ENCODE peak calls at places on chromosomes 16 and 17, in six cellular contexts. X is GM06990, T is mucosa of descending colon, Q is psoas muscle, H is uterus, M is ovary. U is an unnamed sample.

GRCh38 chr16:56226840-56227525 is 35.7 kb downstream of the GNAO1 start:
- DNase-seq in X (no peak), T (no peak), Q (no peak), H (no peak), M (no peak), U (no peak)

GRCh38 chr16:68072038-68072695 is 13.0 kb upstream of the NFATC3 start:
- DNase-seq in X (no peak), T (peak; percentile 71), Q (peak; percentile 95), H (no peak), M (peak; percentile 67), U (no peak)

GRCh38 chr16:5604770-5605169 is 507.2 kb upstream of the EEF2KMT start:
- DNase-seq in X (no peak), T (peak; percentile 13), Q (no peak), H (no peak), M (no peak), U (no peak)

GRCh38 chr16:27760845-27761176 is 210.9 kb downstream of the KATNIP start:
- DNase-seq in X (no peak), T (no peak), Q (no peak), H (no peak), M (no peak), U (no peak)

GRCh38 chr17:76865174-76865573 is 3.0 kb upstream of the MGAT5B start:
- DNase-seq in X (no peak), T (no peak), Q (no peak), H (no peak), M (no peak), U (no peak)

GRCh38 chr16:31043898-31044481 is 10.6 kb downstream of the STX4 start:
- DNase-seq in X (no peak), T (no peak), Q (no peak), H (no peak), M (no peak), U (no peak)

GRCh38 chr17:1847191-1847590 is 17.4 kb downstream of the RPA1 start:
- DNase-seq in X (no peak), T (no peak), Q (no peak), H (no peak), M (no peak), U (no peak)

GRCh38 chr17:83182620-83183063 is 103.2 kb downstream of the METRNL start:
- DNase-seq in X (no peak), T (no peak), Q (peak; percentile 62), H (peak; percentile 13), M (no peak), U (no peak)

GRCh38 chr16:31200821-31201510 is 1.6 kb downstream of the PYCARD start:
- DNase-seq in X (no peak), T (peak; percentile 35), Q (no peak), H (no peak), M (no peak), U (no peak)

GRCh38 chr16:70552675-70553074 is 29.1 kb downstream of the SF3B3 start:
- DNase-seq in X (no peak), T (no peak), Q (no peak), H (no peak), M (no peak), U (no peak)

GRCh38 chr16:12685806-12686205 is 117.9 kb downstream of the CPPED1 start:
- DNase-seq in X (no peak), T (peak; percentile 9), Q (no peak), H (no peak), M (no peak), U (no peak)

GRCh38 chr17:51423421-51424160 is 163.2 kb downstream of the UTP18 start:
- DNase-seq in X (no peak), T (no peak), Q (no peak), H (no peak), M (no peak), U (no peak)

GRCh38 chr16:68086336-68086821 is 1.2 kb downstream of the NFATC3 start:
- DNase-seq in X (no peak), T (no peak), Q (no peak), H (no peak), M (no peak), U (no peak)

DNA sequence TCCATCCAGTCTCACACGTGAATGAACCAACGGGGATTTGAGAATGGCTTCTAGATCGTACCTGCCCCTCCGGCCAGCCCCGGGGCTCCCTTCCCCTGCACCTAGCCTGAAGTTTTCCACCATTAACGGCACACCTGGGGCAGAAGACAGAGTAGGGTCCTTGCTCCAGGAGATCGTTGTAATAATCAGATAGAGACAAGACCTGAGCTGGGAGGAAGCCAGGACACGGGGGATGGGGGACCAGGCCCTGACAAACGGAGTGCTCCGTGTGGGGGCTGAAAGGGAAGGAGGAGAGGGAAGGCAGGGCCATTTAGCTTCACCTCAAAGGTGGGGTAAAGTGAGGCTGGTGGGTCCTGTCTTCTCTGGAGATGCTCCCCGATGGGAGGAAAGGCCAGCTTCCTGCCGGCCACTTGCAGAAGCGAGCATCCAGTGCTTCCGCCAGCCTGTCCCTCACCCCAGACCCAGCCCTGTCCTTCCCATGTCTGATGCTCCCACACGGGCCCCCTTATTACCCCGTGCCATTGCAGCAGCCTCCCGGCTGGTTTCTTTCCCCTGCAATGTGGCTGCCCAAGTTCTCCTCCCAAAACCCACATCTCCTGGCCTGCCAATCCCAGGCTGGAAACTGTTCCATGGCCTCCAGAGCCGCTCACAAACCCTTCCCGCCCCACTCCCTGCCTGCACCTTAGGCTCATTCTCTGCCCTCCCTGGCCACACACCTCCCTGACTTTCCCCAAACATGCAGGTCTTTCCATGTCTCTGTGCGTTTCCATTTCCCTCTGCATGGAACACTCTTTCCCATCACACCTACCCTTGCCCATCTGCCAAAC is 79.3 kb downstream of the MRC2 start:
- DNase-seq in X (no peak), T (no peak), Q (no peak), H (no peak), M (no peak), U (no peak)
- H3K4me3 ChIP-seq in X (no peak overlapping the region), T (no peak overlapping the region), Q (no peak overlapping the region), H (no peak overlapping the region), M (no peak overlapping the region), U (no peak overlapping the region)

GRCh38 chr17:62188713-62189112 is 123.6 kb upstream of the MED13 start:
- DNase-seq in X (no peak), T (peak; percentile 74), Q (no peak), H (no peak), M (no peak), U (no peak)
- H3K36me3 ChIP-seq in X (no peaks in the 10 kb centered on the region), T (no peaks in the 10 kb centered on the region), Q (no peaks in the 10 kb centered on the region), H (no peaks in the 10 kb centered on the region), M (no peaks in the 10 kb centered on the region), U (no peaks in the 10 kb centered on the region)

GRCh38 chr16:66750279-66751134 is 902 bp downstream of the DYNC1LI2 start:
- DNase-seq in X (no peak), T (no peak), Q (no peak), H (no peak), M (no peak), U (no peak)

GRCh38 chr16:66752379-66752778 is 970 bp upstream of the DYNC1LI2 start:
- DNase-seq in X (no peak), T (no peak), Q (no peak), H (no peak), M (no peak), U (no peak)

GRCh38 chr16:66751992-66752322 is 548 bp upstream of the DYNC1LI2 start:
- DNase-seq in X (no peak), T (no peak), Q (no peak), H (no peak), M (no peak), U (no peak)

GRCh38 chr16:66752958-66753357 is 1.5 kb upstream of the DYNC1LI2 start:
- DNase-seq in X (no peak), T (no peak), Q (no peak), H (no peak), M (no peak), U (no peak)

DNA sequence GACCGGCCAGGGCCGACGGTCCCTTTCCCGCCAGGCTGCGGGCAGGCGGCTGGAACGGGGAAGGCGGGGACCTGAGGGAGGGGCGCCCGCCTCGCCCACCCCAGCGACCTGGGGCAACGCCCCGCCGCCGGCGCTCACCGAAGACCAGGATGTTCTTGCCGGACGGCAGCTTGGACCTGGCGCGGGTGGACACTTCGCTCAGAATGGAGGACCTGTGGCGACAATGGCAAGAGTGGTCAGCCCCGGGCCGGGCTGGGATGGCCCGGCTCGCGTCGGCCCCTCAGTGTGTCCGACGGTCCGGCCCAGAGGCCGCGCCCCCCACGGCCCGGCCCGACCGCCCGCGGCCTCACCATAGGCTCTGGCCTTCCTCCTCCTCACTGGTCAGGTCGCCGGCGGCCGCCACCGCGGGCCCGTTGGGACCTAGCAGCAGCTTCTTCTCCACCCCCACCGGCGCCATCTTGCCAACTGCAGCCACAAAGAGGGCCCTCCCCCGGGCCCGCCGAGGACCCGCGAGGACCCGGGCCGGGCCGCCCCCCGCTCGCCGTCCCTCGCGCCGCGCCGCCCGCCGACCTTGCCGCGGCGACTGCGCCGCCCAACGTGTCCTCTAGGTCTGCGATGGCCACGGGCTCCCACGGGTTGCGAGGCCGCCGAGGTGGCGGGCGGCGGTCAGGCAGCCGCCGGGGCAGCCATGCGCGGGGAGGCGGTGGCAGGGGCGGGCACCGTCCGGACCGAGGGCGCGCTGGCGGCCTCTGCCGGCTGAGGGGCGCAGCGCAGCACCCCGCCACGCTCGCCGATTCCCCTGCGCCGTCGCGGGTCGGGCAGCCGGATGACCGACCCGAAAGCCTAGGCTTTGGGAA is at the start of gene DYNC1LI2:
- DNase-seq in X (peak; percentile 84), T (peak; percentile 82), Q (peak; percentile 93), H (peak; percentile 80), M (peak; percentile 87), U (no peak)
- TF ChIP-seq CTCF in X (peak; percentile 52), T (peak; percentile 92), Q (peak; percentile 95), H (peak; percentile 97), M (peak; percentile 97), U (peak; percentile 31)

GRCh38 chr16:29983420-29984136 is 9.9 kb downstream of the TAOK2 start:
- DNase-seq in X (no peak), T (no peak), Q (no peak), H (no peak), M (no peak), U (no peak)
- H3K4me3 ChIP-seq in X (no peak overlapping the region), T (no peak overlapping the region), Q (no peak overlapping the region), H (no peak overlapping the region), M (no peak overlapping the region), U (no peak overlapping the region)

GRCh38 chr17:66847704-66848103 is 12.8 kb downstream of the CACNG5 start:
- DNase-seq in X (no peak), T (no peak), Q (no peak), H (no peak), M (no peak), U (no peak)
- H3K36me3 ChIP-seq in X (no peaks in the 10 kb centered on the region), T (no peaks in the 10 kb centered on the region), Q (no peaks in the 10 kb centered on the region), H (no peaks in the 10 kb centered on the region), M (no peaks in the 10 kb centered on the region), U (no peaks in the 10 kb centered on the region)

DNA sequence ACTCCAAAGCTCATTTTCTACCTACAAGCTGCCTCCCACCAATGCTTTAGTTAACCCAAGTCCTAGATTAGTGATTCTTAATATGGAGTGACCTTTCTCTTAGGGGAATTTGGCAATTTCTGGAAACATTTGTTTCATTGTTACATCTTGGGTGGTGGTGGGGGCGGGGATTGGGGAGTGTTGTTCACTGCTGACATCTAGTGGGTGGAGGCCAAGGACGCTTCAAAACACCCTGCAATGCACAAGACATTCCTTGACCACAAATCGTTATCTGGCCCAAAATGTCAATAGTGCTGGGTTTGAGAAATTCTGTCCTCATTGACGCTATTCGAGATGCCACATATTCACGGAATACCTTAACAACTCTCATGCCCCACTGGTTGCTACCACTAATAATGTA is 282.9 kb downstream of the RBFOX1 start:
- DNase-seq in X (no peak), T (no peak), Q (no peak), H (no peak), M (no peak), U (no peak)
- TF ChIP-seq CTCF in X (no peak), T (no peak), Q (no peak), H (no peak), M (no peak), U (no peak)

DNA sequence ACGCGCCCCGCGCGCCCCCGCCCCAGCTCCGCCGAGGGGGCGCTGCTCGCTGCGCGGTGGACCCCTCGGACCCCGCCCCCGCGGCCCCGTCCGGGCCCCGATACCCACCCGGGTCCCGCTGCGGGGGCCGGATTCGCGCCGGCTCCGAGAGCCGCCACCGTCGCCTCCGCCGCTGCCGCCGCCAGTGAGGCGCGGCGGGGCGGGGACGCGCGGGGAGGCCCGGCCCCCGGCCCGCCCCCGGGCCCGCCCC is at the start of gene TBC1D16:
- DNase-seq in X (no peak), T (no peak), Q (no peak), H (no peak), M (no peak), U (no peak)
- H3K4me3 ChIP-seq in X (peak within 1 kb of the TSS; percentile 65), T (peak within 1 kb of the TSS; percentile 61), Q (peak within 1 kb of the TSS; percentile 89), H (peak within 1 kb of the TSS; percentile 90), M (peak within 1 kb of the TSS; percentile 59), U (peak within 1 kb of the TSS; percentile 79)